ENCODE peak calls at places on chromosome 22, in seven cellular contexts. N is stimulated activated CD8-positive, alpha-beta memory T cell treated with anti-CD3 and anti-CD28 coated beads, Interleukin-15, amount 100 ng/mL, for 24 hours; L is H7; S is bronchial epithelial cell; V is amygdala; W is hypothalamus; F is esophagus muscularis mucosa. E is an unnamed sample.
A peak's percentile ranks its signal among the peaks of the same experiment; 100 is the strongest.

GRCh38 chr22:50009765-50010675 is 2.5 kb downstream of the IL17REL start:
- DNase-seq in W (no peak), N (no peak), F (no peak), L (peak; percentile 85), V (no peak), S (no peak), E (no peak)

GRCh38 chr22:45460288-45461109 is 42.2 kb upstream of the FBLN1 start:
- DNase-seq in W (no peak), L (no peak), F (no peak), N (no peak), V (no peak), S (no peak), E (no peak)

GRCh38 chr22:23068832-23069385 is 1.4 kb upstream of the GNAZ start:
- DNase-seq in F (no peak), N (no peak), V (no peak), W (no peak), S (no peak), L (no peak), E (no peak)

GRCh38 chr22:43066134-43066533 is 23.1 kb downstream of the TTLL1 start:
- DNase-seq in N (no peak), V (no peak), W (no peak), F (no peak), S (no peak), L (no peak), E (no peak)

GRCh38 chr22:19559956-19560355 is 35.7 kb upstream of the CLDN5 start:
- DNase-seq in V (no peak), S (no peak), W (no peak), L (no peak), F (no peak), N (no peak), E (no peak)

GRCh38 chr22:27905638-27906037 is 13.4 kb downstream of the PITPNB start:
- DNase-seq in L (no peak), S (no peak), F (no peak), V (no peak), W (no peak), N (no peak), E (no peak)

GRCh38 chr22:39349506-39349966 is 255 bp upstream of the SYNGR1 start:
- DNase-seq in N (no peak), W (peak; percentile 26), V (no peak), S (no peak), F (no peak), L (peak; percentile 100), E (no peak)

GRCh38 chr22:17063372-17064106 is 21.3 kb upstream of the IL17RA start:
- DNase-seq in W (no peak), S (no peak), V (no peak), N (no peak), F (no peak), L (no peak), E (no peak)

GRCh38 chr22:36145881-36146280 is 14.7 kb downstream of the APOL3 start:
- DNase-seq in V (no peak), F (no peak), N (no peak), W (no peak), S (no peak), L (no peak), E (no peak)

GRCh38 chr22:25903294-25903693 is 161.3 kb downstream of the MYO18B start:
- DNase-seq in N (no peak), W (no peak), F (no peak), S (no peak), L (peak; percentile 82), V (no peak), E (no peak)

GRCh38 chr22:17121235-17122195 is at the start of gene TMEM121B:
- DNase-seq in W (peak; percentile 31), N (no peak), F (no peak), V (no peak), S (no peak), L (peak; percentile 96), E (no peak)

GRCh38 chr22:25729595-25729994 is 12.4 kb upstream of the MYO18B start:
- DNase-seq in W (no peak), F (no peak), L (no peak), V (no peak), S (no peak), N (no peak), E (no peak)

GRCh38 chr22:20751185-20751851 is 22.6 kb upstream of the SERPIND1 start:
- DNase-seq in W (no peak), L (peak; percentile 83), F (no peak), V (no peak), N (no peak), S (no peak), E (no peak)

GRCh38 chr22:42931421-42932196 is 74.5 kb upstream of the ARFGAP3 start:
- DNase-seq in N (no peak), V (no peak), F (no peak), S (no peak), L (no peak), W (no peak), E (no peak)

GRCh38 chr22:32055069-32055468 is 12.0 kb downstream of the SLC5A1 start:
- DNase-seq in V (no peak), S (no peak), W (no peak), F (no peak), N (no peak), L (no peak), E (no peak)

GRCh38 chr22:46392137-46392844 is 56.8 kb downstream of the TRMU start:
- DNase-seq in W (no peak), F (no peak), V (no peak), S (peak; percentile 28), N (no peak), L (no peak), E (no peak)

GRCh38 chr22:49740242-49740641 is 87.4 kb downstream of the BRD1 start:
- DNase-seq in L (no peak), S (no peak), W (no peak), N (no peak), V (no peak), F (peak; percentile 42), E (no peak)

GRCh38 chr22:43855431-43855830 is 6.9 kb downstream of the SULT4A1 start:
- DNase-seq in F (no peak), S (no peak), N (no peak), V (no peak), W (no peak), L (no peak), E (no peak)

GRCh38 chr22:41106122-41106968 is 14.0 kb downstream of the EP300 start:
- DNase-seq in V (no peak), N (no peak), L (no peak), S (no peak), W (no peak), F (no peak), E (no peak)

GRCh38 chr22:47658182-47658581 is 895.7 kb downstream of the TBC1D22A start:
- DNase-seq in N (no peak), W (no peak), F (peak; percentile 82), S (no peak), V (no peak), L (no peak), E (no peak)

GRCh38 chr22:20456064-20456721 is 18.6 kb upstream of the SCARF2 start:
- DNase-seq in V (peak; percentile 16), F (no peak), W (peak; percentile 24), N (peak; percentile 43), S (peak; percentile 67), L (peak; percentile 93), E (peak; percentile 75)

GRCh38 chr22:36149464-36149863 is 11.1 kb downstream of the APOL3 start:
- DNase-seq in V (no peak), W (no peak), S (peak; percentile 49), F (no peak), N (no peak), L (no peak), E (no peak)

GRCh38 chr22:20437253-20438065 is at the start of gene SCARF2:
- DNase-seq in F (no peak), L (peak; percentile 98), N (no peak), W (no peak), V (no peak), S (no peak), E (no peak)

GRCh38 chr22:35629406-35630234 is 12.5 kb upstream of the MB start:
- DNase-seq in S (peak; percentile 96), F (peak; percentile 94), W (no peak), V (no peak), N (no peak), L (peak; percentile 57), E (no peak)

GRCh38 chr22:36475341-36475740 is 6.1 kb downstream of the TXN2 start:
- DNase-seq in W (no peak), F (no peak), V (no peak), L (no peak), S (no peak), N (no peak), E (no peak)

GRCh38 chr22:29877620-29878019 is 5.4 kb upstream of the MTMR3 start:
- DNase-seq in N (no peak), W (no peak), V (no peak), L (no peak), F (no peak), S (peak; percentile 27), E (no peak)

GRCh38 chr22:50705851-50706351 is 32.1 kb upstream of the ACR start:
- DNase-seq in L (no peak), F (no peak), S (no peak), W (no peak), V (no peak), N (no peak), E (no peak)

GRCh38 chr22:20956258-20957117 is 10.6 kb upstream of the AIFM3 start:
- DNase-seq in F (no peak), N (no peak), S (peak; percentile 83), V (no peak), L (peak; percentile 76), W (no peak), E (no peak)

GRCh38 chr22:42686756-42687491 is 33.7 kb downstream of the A4GALT start:
- DNase-seq in W (no peak), N (no peak), L (no peak), F (no peak), S (no peak), V (no peak), E (no peak)

GRCh38 chr22:26573026-26573662 is 16.8 kb downstream of the TPST2 start:
- DNase-seq in W (no peak), V (no peak), L (no peak), S (no peak), N (no peak), F (no peak), E (no peak)

GRCh38 chr22:37186228-37186996 is 1.6 kb downstream of the C1QTNF6 start:
- DNase-seq in W (no peak), L (peak; percentile 95), F (no peak), S (peak; percentile 67), V (no peak), N (no peak), E (no peak)

GRCh38 chr22:38162881-38163843 is 18.5 kb downstream of the PLA2G6 start:
- DNase-seq in W (no peak), N (no peak), F (no peak), V (no peak), L (peak; percentile 15), S (no peak), E (no peak)

GRCh38 chr22:35915477-35916013 is 113.1 kb downstream of the RBFOX2 start:
- DNase-seq in F (no peak), N (no peak), W (no peak), S (peak; percentile 77), V (no peak), L (no peak), E (no peak)

GRCh38 chr22:46612904-46613605 is 7.1 kb upstream of the GRAMD4 start:
- DNase-seq in F (no peak), S (no peak), L (no peak), N (no peak), V (no peak), W (no peak), E (no peak)